ENCODE peak calls at places on chromosomes 3 and 15, in four cellular contexts. F is IMR-90, L is H1, E is mesendoderm. T is an unnamed sample.

GRCh38 chr3:168878655-168879054 is 782.9 kb upstream of the GOLIM4 start:
- DNase-seq in F (peak; percentile 47), L (no peak), E (peak; percentile 22), T (no peak)

GRCh38 chr15:71374607-71375352 is 259.5 kb downstream of the THSD4 start:
- DNase-seq in F (peak; percentile 82), L (no peak), E (no peak), T (no peak)

GRCh38 chr3:145286937-145287336 is 874.0 kb downstream of the PLOD2 start:
- DNase-seq in F (no peak), L (no peak), E (no peak), T (no peak)

GRCh38 chr3:185900228-185900627 is 37.6 kb downstream of the TRA2B start:
- DNase-seq in F (peak; percentile 95), L (no peak), E (peak; percentile 53), T (no peak)

GRCh38 chr15:55789066-55789660 is 46.2 kb upstream of the PRTG start:
- DNase-seq in F (no peak), L (no peak), E (peak; percentile 69), T (peak; percentile 68)

GRCh38 chr3:194279701-194280360 is 71.3 kb downstream of the CPN2 start:
- DNase-seq in F (no peak), L (no peak), E (no peak), T (peak; percentile 15)

GRCh38 chr3:139937674-139938279 is 2.8 kb downstream of the CLSTN2 start:
- DNase-seq in F (peak; percentile 34), L (no peak), E (peak; percentile 44), T (no peak)

GRCh38 chr3:156024904-156025303 is 95.5 kb upstream of the KCNAB1 start:
- DNase-seq in F (peak; percentile 8), L (no peak), E (peak; percentile 71), T (no peak)

GRCh38 chr3:39350714-39351113 is 21.2 kb downstream of the CCR8 start:
- DNase-seq in F (no peak), L (no peak), E (no peak), T (no peak)

GRCh38 chr15:85313339-85313738 is 67.1 kb upstream of the AKAP13 start:
- DNase-seq in F (peak; percentile 54), L (no peak), E (no peak), T (no peak)

GRCh38 chr15:33476908-33477307 is 166.1 kb downstream of the RYR3 start:
- DNase-seq in F (no peak), L (no peak), E (no peak), T (no peak)

GRCh38 chr15:42163947-42164550 is 7.6 kb upstream of the PLA2G4F start:
- DNase-seq in F (no peak), L (no peak), E (no peak), T (no peak)

GRCh38 chr3:46970391-46971091 is 6.0 kb downstream of the CCDC12 start:
- DNase-seq in F (no peak), L (no peak), E (no peak), T (no peak)

GRCh38 chr15:68442041-68442440 is 10.1 kb upstream of the ITGA11 start:
- DNase-seq in F (peak; percentile 45), L (no peak), E (no peak), T (peak; percentile 13)

GRCh38 chr3:168272343-168272984 is 176.7 kb upstream of the GOLIM4 start:
- DNase-seq in F (peak; percentile 38), L (no peak), E (peak; percentile 79), T (no peak)

GRCh38 chr15:99019558-99020540 is 12.3 kb upstream of the PGPEP1L start:
- DNase-seq in F (peak; percentile 65), L (no peak), E (no peak), T (no peak)

GRCh38 chr3:53252105-53252946 is 3.5 kb downstream of the TKT start:
- DNase-seq in F (no peak), L (no peak), E (peak; percentile 72), T (no peak)

GRCh38 chr3:135889417-135889816 is 76.1 kb upstream of the PPP2R3A start:
- DNase-seq in F (no peak), L (no peak), E (peak; percentile 30), T (no peak)

GRCh38 chr3:128605091-128606046 is 45.2 kb downstream of the RPN1 start:
- DNase-seq in F (no peak), L (no peak), E (no peak), T (no peak)

GRCh38 chr15:35256141-35256540 is 171.0 kb upstream of the NANOGP8 start:
- DNase-seq in F (no peak), L (no peak), E (no peak), T (no peak)

GRCh38 chr3:72054976-72055375 is 270.0 kb upstream of the PROK2 start:
- DNase-seq in F (no peak), L (no peak), E (no peak), T (no peak)

GRCh38 chr3:61563614-61564404 is 2.4 kb downstream of the PTPRG start:
- DNase-seq in F (no peak), L (no peak), E (peak; percentile 62), T (no peak)

GRCh38 chr3:57777774-57778173 is 21.7 kb downstream of the SLMAP start:
- DNase-seq in F (peak; percentile 49), L (no peak), E (no peak), T (no peak)

GRCh38 chr15:78243491-78243941 is 9.2 kb upstream of the ACSBG1 start:
- DNase-seq in F (peak; percentile 32), L (no peak), E (peak; percentile 80), T (peak; percentile 84)

GRCh38 chr3:188021502-188022040 is 132.4 kb upstream of the LPP start:
- DNase-seq in F (peak; percentile 84), L (no peak), E (no peak), T (no peak)

GRCh38 chr3:50157821-50158556 is 2.9 kb downstream of the SEMA3F start:
- DNase-seq in F (peak; percentile 44), L (no peak), E (no peak), T (no peak)

GRCh38 chr3:13712682-13713180 is 163.8 kb downstream of the FBLN2 start:
- DNase-seq in F (no peak), L (no peak), E (no peak), T (no peak)

GRCh38 chr3:184543848-184544512 is 17.6 kb upstream of the EPHB3 start:
- DNase-seq in F (peak; percentile 69), L (no peak), E (peak; percentile 95), T (peak; percentile 89)

GRCh38 chr3:29427266-29428103 is 146.6 kb downstream of the RBMS3 start:
- DNase-seq in F (no peak), L (no peak), E (no peak), T (no peak)

GRCh38 chr3:37053753-37054152 is 60.4 kb downstream of the MLH1 start:
- DNase-seq in F (no peak), L (no peak), E (no peak), T (no peak)

GRCh38 chr3:37054370-37054769 is 61.1 kb downstream of the MLH1 start:
- DNase-seq in F (peak; percentile 46), L (no peak), E (no peak), T (no peak)

GRCh38 chr3:37053337-37053736 is 60.0 kb downstream of the MLH1 start:
- DNase-seq in F (no peak), L (no peak), E (no peak), T (no peak)

GRCh38 chr3:37050242-37050641 is 56.9 kb downstream of the MLH1 start:
- DNase-seq in F (no peak), L (no peak), E (no peak), T (no peak)

GRCh38 chr3:37052860-37053259 is 59.5 kb downstream of the MLH1 start:
- DNase-seq in F (no peak), L (no peak), E (no peak), T (no peak)
- H3K27ac ChIP-seq in F (no peak overlapping the region), L (no peak overlapping the region), E (no peak overlapping the region), T (no peak overlapping the region)

GRCh38 chr3:67979342-67979741 is 324.9 kb upstream of the SUCLG2 start:
- DNase-seq in F (no peak), L (no peak), E (no peak), T (no peak)
- H4K5ac ChIP-seq in F (no peak overlapping the region), L (no peak overlapping the region), E (no peak overlapping the region), T (no peak overlapping the region)

GRCh38 chr15:88904257-88904807 is 8.8 kb downstream of the MFGE8 start:
- DNase-seq in F (no peak), L (no peak), E (no peak), T (no peak)

GRCh38 chr15:88906551-88906950 is 6.6 kb downstream of the MFGE8 start:
- DNase-seq in F (no peak), L (no peak), E (no peak), T (no peak)

GRCh38 chr15:88905576-88905975 is 7.6 kb downstream of the MFGE8 start:
- DNase-seq in F (no peak), L (no peak), E (no peak), T (no peak)

GRCh38 chr15:88906130-88906529 is 7.0 kb downstream of the MFGE8 start:
- DNase-seq in F (no peak), L (no peak), E (no peak), T (no peak)

DNA sequence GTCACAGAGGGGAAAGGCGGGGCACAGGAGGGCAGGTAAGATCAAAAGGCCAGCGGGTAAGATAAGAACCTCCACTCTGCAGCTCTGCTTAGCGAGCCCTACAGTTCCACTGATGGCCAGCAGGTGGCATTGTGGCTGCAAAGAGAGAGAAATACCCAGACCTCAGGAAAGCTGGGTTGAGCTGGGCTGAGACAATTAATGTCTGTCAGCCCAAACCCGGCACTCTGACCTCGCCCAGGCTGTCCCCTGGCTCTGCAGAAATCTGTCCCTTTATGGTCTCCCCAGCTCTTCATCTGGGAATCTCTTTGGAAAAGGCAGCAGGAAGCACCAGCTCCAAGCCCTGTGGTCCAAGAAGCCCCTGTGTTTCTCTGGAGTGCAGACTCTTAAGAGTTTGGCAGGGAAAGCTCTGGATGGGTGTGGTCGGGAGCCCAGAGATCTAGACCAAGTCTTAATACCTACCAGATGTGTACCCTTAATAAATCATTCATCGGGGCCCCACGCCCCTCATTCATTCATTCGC is 8.3 kb downstream of the MFGE8 start:
- DNase-seq in F (peak; percentile 70), L (no peak), E (peak; percentile 91), T (peak; percentile 86)
- H3K27ac ChIP-seq in F (no peak overlapping the region), L (no peak overlapping the region), E (no peak overlapping the region), T (no peak overlapping the region)

DNA sequence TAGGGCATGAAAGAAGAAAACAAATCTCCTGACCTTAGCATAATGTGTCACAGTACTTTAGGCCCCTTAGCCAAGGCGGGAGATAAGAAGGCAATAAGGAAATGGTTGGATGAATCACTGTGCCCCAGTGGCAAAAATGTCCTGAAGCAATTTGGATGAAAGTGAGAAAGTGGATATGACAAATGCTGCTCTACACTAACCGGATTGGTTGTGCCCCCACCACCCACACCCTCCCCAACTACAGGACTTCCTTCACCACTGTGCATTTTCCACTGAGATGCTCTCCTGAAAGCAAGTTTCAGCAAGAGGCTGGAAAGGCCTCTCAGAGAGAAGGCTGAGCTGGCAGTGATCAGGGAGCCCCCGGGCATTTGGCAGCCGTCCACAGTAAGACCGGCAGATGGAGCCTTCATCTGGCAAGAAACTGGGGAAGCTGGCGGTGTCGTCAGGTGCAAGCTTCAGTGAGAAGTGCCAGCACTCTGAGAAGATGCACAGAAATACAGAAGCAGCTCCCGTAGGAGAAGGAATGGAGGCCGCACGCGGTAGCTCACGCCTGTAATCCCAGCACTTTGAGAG is 63.8 kb downstream of the ATP1B3 start:
- DNase-seq in F (peak; percentile 68), L (no peak), E (peak; percentile 57), T (peak; percentile 47)
- H4K5ac ChIP-seq in F (no peak overlapping the region), L (no peak overlapping the region), E (no peak overlapping the region), T (no peak overlapping the region)